ENCODE peak calls at places on chromosomes 13 and 19, in seven cellular contexts. O, A, L, U, T, Y and E are unnamed samples.

GRCh38 chr19:49847731-49848696 is 2.9 kb upstream of the PTOV1 start:
- DNase-seq in O (no peak), A (no peak), L (no peak), U (no peak), T (peak), Y (no peak), E (no peak)

GRCh38 chr19:5326986-5327623 is 13.5 kb downstream of the PTPRS start:
- DNase-seq in O (no peak), A (no peak), L (no peak), U (no peak), T (no peak), Y (no peak), E (no peak)

GRCh38 chr13:80921556-80921955 is 580.6 kb upstream of the SPRY2 start:
- DNase-seq in O (no peak), A (no peak), L (no peak), U (no peak), T (peak), Y (no peak), E (no peak)

GRCh38 chr19:2202366-2202765 is 33.8 kb downstream of the PLEKHJ1 start:
- DNase-seq in O (no peak), A (no peak), L (no peak), U (no peak), T (no peak), Y (no peak), E (no peak)

GRCh38 chr13:93716623-93717022 is 490.0 kb downstream of the GPC6 start:
- DNase-seq in O (no peak), A (no peak), L (no peak), U (no peak), T (no peak), Y (no peak), E (no peak)

GRCh38 chr19:18999016-18999758 is 34.1 kb downstream of the SUGP2 start:
- DNase-seq in O (peak), A (no peak), L (peak), U (no peak), T (no peak), Y (no peak), E (peak)

GRCh38 chr13:38223093-38223492 is 126.6 kb upstream of the UFM1 start:
- DNase-seq in O (no peak), A (no peak), L (no peak), U (no peak), T (peak), Y (no peak), E (no peak)

GRCh38 chr13:98524793-98525192 is 52.1 kb downstream of the STK24 start:
- DNase-seq in O (no peak), A (no peak), L (no peak), U (no peak), T (no peak), Y (no peak), E (no peak)

GRCh38 chr13:77784531-77784930 is 87.0 kb downstream of the SLAIN1 start:
- DNase-seq in O (no peak), A (no peak), L (no peak), U (no peak), T (no peak), Y (no peak), E (no peak)

GRCh38 chr13:26074706-26075105 is 22.9 kb upstream of the SHISA2 start:
- DNase-seq in O (no peak), A (no peak), L (no peak), U (no peak), T (peak), Y (no peak), E (no peak)

GRCh38 chr19:49533551-49534488 is 6.0 kb downstream of the RCN3 start:
- DNase-seq in O (peak), A (no peak), L (peak), U (no peak), T (peak), Y (peak), E (peak)

GRCh38 chr13:33550885-33551284 is 265.3 kb upstream of the STARD13 start:
- DNase-seq in O (no peak), A (no peak), L (no peak), U (no peak), T (no peak), Y (no peak), E (no peak)

GRCh38 chr13:37208052-37208451 is 102.6 kb upstream of the CSNK1A1L start:
- DNase-seq in O (no peak), A (no peak), L (no peak), U (no peak), T (no peak), Y (no peak), E (no peak)

GRCh38 chr13:46321494-46322225 is 65.4 kb downstream of the RUBCNL start:
- DNase-seq in O (peak), A (peak), L (peak), U (no peak), T (peak), Y (peak), E (no peak)

GRCh38 chr19:3291644-3292043 is 67.2 kb downstream of the CELF5 start:
- DNase-seq in O (no peak), A (no peak), L (no peak), U (no peak), T (no peak), Y (no peak), E (no peak)

GRCh38 chr13:42363941-42364612 is 92.1 kb downstream of the AKAP11 start:
- DNase-seq in O (no peak), A (no peak), L (no peak), U (no peak), T (peak), Y (no peak), E (no peak)

GRCh38 chr19:18651738-18652137 is 14.9 kb downstream of the KLHL26 start:
- DNase-seq in O (no peak), A (no peak), L (no peak), U (no peak), T (no peak), Y (no peak), E (no peak)

GRCh38 chr19:31517466-31518180 is 168.4 kb upstream of the TSHZ3 start:
- DNase-seq in O (no peak), A (no peak), L (no peak), U (no peak), T (no peak), Y (no peak), E (no peak)

GRCh38 chr13:105341256-105341655 is 1194.2 kb downstream of the EFNB2 start:
- DNase-seq in O (no peak), A (no peak), L (no peak), U (no peak), T (no peak), Y (no peak), E (no peak)

GRCh38 chr13:60572855-60573254 is 175.8 kb downstream of the TDRD3 start:
- DNase-seq in O (no peak), A (no peak), L (no peak), U (no peak), T (no peak), Y (no peak), E (no peak)

GRCh38 chr13:88800505-88800904 is 1129.3 kb downstream of the SLITRK5 start:
- DNase-seq in O (no peak), A (no peak), L (no peak), U (no peak), T (no peak), Y (no peak), E (no peak)

GRCh38 chr13:67278230-67278629 is 48.1 kb upstream of the PCDH9 start:
- DNase-seq in O (no peak), A (no peak), L (no peak), U (no peak), T (peak), Y (no peak), E (no peak)